ENCODE peak calls at places on chromosomes 4 and X, in eight cellular contexts. One of them, this sample, is unnamed.

GRCh38 chr4:8468746-8469535 is 28.4 kb downstream of the TRMT44 start:
- DNase-seq in heart left ventricle: peak; percentile 38
- DNase-seq in GM12864: peak; percentile 5
- DNase-seq in HCT116: peak; percentile 27
- DNase-seq in uterus: peak; percentile 73
- DNase-seq in AG04450: peak; percentile 26
- DNase-seq in BE2C: peak; percentile 76
- DNase-seq in activated B cell treated with CpG ODN at 0.5 μM for 24 hours: peak; percentile 26
- DNase-seq in this sample: peak; percentile 24

GRCh38 chrX:147803948-147804347 is 107.8 kb upstream of the FMR1 start:
- DNase-seq in heart left ventricle: no peak
- DNase-seq in GM12864: no peak
- DNase-seq in HCT116: no peak
- DNase-seq in uterus: no peak
- DNase-seq in AG04450: no peak
- DNase-seq in BE2C: no peak
- DNase-seq in activated B cell treated with CpG ODN at 0.5 μM for 24 hours: no peak
- DNase-seq in this sample: no peak

GRCh38 chr4:165592386-165592785 is 213.6 kb downstream of the CPE start:
- DNase-seq in heart left ventricle: no peak
- DNase-seq in GM12864: no peak
- DNase-seq in HCT116: no peak
- DNase-seq in uterus: no peak
- DNase-seq in AG04450: no peak
- DNase-seq in BE2C: no peak
- DNase-seq in activated B cell treated with CpG ODN at 0.5 μM for 24 hours: no peak
- DNase-seq in this sample: no peak

GRCh38 chrX:129193357-129193756 is 329.9 kb downstream of the SMARCA1 start:
- DNase-seq in heart left ventricle: peak; percentile 12
- DNase-seq in GM12864: no peak
- DNase-seq in HCT116: no peak
- DNase-seq in uterus: no peak
- DNase-seq in AG04450: no peak
- DNase-seq in BE2C: no peak
- DNase-seq in activated B cell treated with CpG ODN at 0.5 μM for 24 hours: no peak
- DNase-seq in this sample: no peak

GRCh38 chrX:55593756-55594257 is 29.4 kb upstream of the FOXR2 start:
- DNase-seq in heart left ventricle: no peak
- DNase-seq in GM12864: no peak
- DNase-seq in HCT116: no peak
- DNase-seq in uterus: no peak
- DNase-seq in AG04450: no peak
- DNase-seq in BE2C: no peak
- DNase-seq in activated B cell treated with CpG ODN at 0.5 μM for 24 hours: no peak
- DNase-seq in this sample: no peak

GRCh38 chr4:73944061-73944875 is 37.6 kb downstream of the PF4 start:
- DNase-seq in heart left ventricle: peak; percentile 5
- DNase-seq in GM12864: no peak
- DNase-seq in HCT116: no peak
- DNase-seq in uterus: no peak
- DNase-seq in AG04450: no peak
- DNase-seq in BE2C: no peak
- DNase-seq in activated B cell treated with CpG ODN at 0.5 μM for 24 hours: no peak
- DNase-seq in this sample: no peak

GRCh38 chrX:137565921-137566745 is at the start of gene ZIC3:
- DNase-seq in heart left ventricle: peak; percentile 50
- DNase-seq in GM12864: no peak
- DNase-seq in HCT116: no peak
- DNase-seq in uterus: no peak
- DNase-seq in AG04450: no peak
- DNase-seq in BE2C: no peak
- DNase-seq in activated B cell treated with CpG ODN at 0.5 μM for 24 hours: no peak
- DNase-seq in this sample: no peak

GRCh38 chrX:45710081-45710801 is 509.6 kb upstream of the DIPK2B start:
- DNase-seq in heart left ventricle: no peak
- DNase-seq in GM12864: peak; percentile 49
- DNase-seq in HCT116: peak; percentile 99
- DNase-seq in uterus: no peak
- DNase-seq in AG04450: peak; percentile 76
- DNase-seq in BE2C: no peak
- DNase-seq in activated B cell treated with CpG ODN at 0.5 μM for 24 hours: no peak
- DNase-seq in this sample: no peak

GRCh38 chr4:1567808-1568581 is 116.1 kb downstream of the FAM53A start:
- DNase-seq in heart left ventricle: no peak
- DNase-seq in GM12864: no peak
- DNase-seq in HCT116: no peak
- DNase-seq in uterus: no peak
- DNase-seq in AG04450: no peak
- DNase-seq in BE2C: no peak
- DNase-seq in activated B cell treated with CpG ODN at 0.5 μM for 24 hours: no peak
- DNase-seq in this sample: no peak

GRCh38 chr4:6465985-6466384 is 6.4 kb downstream of the PPP2R2C start:
- DNase-seq in heart left ventricle: no peak
- DNase-seq in GM12864: no peak
- DNase-seq in HCT116: no peak
- DNase-seq in uterus: no peak
- DNase-seq in AG04450: no peak
- DNase-seq in BE2C: no peak
- DNase-seq in activated B cell treated with CpG ODN at 0.5 μM for 24 hours: no peak
- DNase-seq in this sample: no peak

GRCh38 chrX:118325453-118325852 is 20.5 kb upstream of the WDR44 start:
- DNase-seq in heart left ventricle: no peak
- DNase-seq in GM12864: no peak
- DNase-seq in HCT116: no peak
- DNase-seq in uterus: no peak
- DNase-seq in AG04450: no peak
- DNase-seq in BE2C: no peak
- DNase-seq in activated B cell treated with CpG ODN at 0.5 μM for 24 hours: no peak
- DNase-seq in this sample: no peak

GRCh38 chr4:137909910-137910309 is 332.2 kb downstream of the SLC7A11 start:
- DNase-seq in heart left ventricle: no peak
- DNase-seq in GM12864: no peak
- DNase-seq in HCT116: no peak
- DNase-seq in uterus: peak; percentile 17
- DNase-seq in AG04450: no peak
- DNase-seq in BE2C: peak; percentile 93
- DNase-seq in activated B cell treated with CpG ODN at 0.5 μM for 24 hours: no peak
- DNase-seq in this sample: no peak

GRCh38 chr4:36392049-36392448 is 110.6 kb downstream of the DTHD1 start:
- DNase-seq in heart left ventricle: no peak
- DNase-seq in GM12864: no peak
- DNase-seq in HCT116: no peak
- DNase-seq in uterus: no peak
- DNase-seq in AG04450: no peak
- DNase-seq in BE2C: no peak
- DNase-seq in activated B cell treated with CpG ODN at 0.5 μM for 24 hours: no peak
- DNase-seq in this sample: no peak

GRCh38 chr4:36053931-36054330 is 190.4 kb downstream of the ARAP2 start:
- DNase-seq in heart left ventricle: no peak
- DNase-seq in GM12864: no peak
- DNase-seq in HCT116: no peak
- DNase-seq in uterus: no peak
- DNase-seq in AG04450: no peak
- DNase-seq in BE2C: no peak
- DNase-seq in activated B cell treated with CpG ODN at 0.5 μM for 24 hours: no peak
- DNase-seq in this sample: no peak

GRCh38 chrX:122094611-122095010 is 1047.2 kb downstream of the GLUD2 start:
- DNase-seq in heart left ventricle: no peak
- DNase-seq in GM12864: no peak
- DNase-seq in HCT116: no peak
- DNase-seq in uterus: no peak
- DNase-seq in AG04450: no peak
- DNase-seq in BE2C: no peak
- DNase-seq in activated B cell treated with CpG ODN at 0.5 μM for 24 hours: no peak
- DNase-seq in this sample: no peak

GRCh38 chr4:120062663-120063195 is 3.9 kb downstream of the MAD2L1 start:
- DNase-seq in heart left ventricle: no peak
- DNase-seq in GM12864: no peak
- DNase-seq in HCT116: no peak
- DNase-seq in uterus: no peak
- DNase-seq in AG04450: no peak
- DNase-seq in BE2C: no peak
- DNase-seq in activated B cell treated with CpG ODN at 0.5 μM for 24 hours: no peak
- DNase-seq in this sample: no peak

GRCh38 chr4:187995322-187996207 is at the start of gene ZFP42:
- DNase-seq in heart left ventricle: no peak
- DNase-seq in GM12864: no peak
- DNase-seq in HCT116: no peak
- DNase-seq in uterus: no peak
- DNase-seq in AG04450: no peak
- DNase-seq in BE2C: no peak
- DNase-seq in activated B cell treated with CpG ODN at 0.5 μM for 24 hours: no peak
- DNase-seq in this sample: no peak

GRCh38 chr4:8188743-8189550 is 10.1 kb upstream of the SH3TC1 start:
- DNase-seq in heart left ventricle: peak; percentile 84
- DNase-seq in GM12864: no peak
- DNase-seq in HCT116: no peak
- DNase-seq in uterus: no peak
- DNase-seq in AG04450: no peak
- DNase-seq in BE2C: peak; percentile 72
- DNase-seq in activated B cell treated with CpG ODN at 0.5 μM for 24 hours: no peak
- DNase-seq in this sample: no peak

GRCh38 chr4:3168029-3168428 is 80.9 kb upstream of the MSANTD1 start:
- DNase-seq in heart left ventricle: no peak
- DNase-seq in GM12864: no peak
- DNase-seq in HCT116: no peak
- DNase-seq in uterus: no peak
- DNase-seq in AG04450: peak; percentile 13
- DNase-seq in BE2C: no peak
- DNase-seq in activated B cell treated with CpG ODN at 0.5 μM for 24 hours: no peak
- DNase-seq in this sample: no peak

GRCh38 chr4:120842046-120842445 is 80.5 kb downstream of the PRDM5 start:
- DNase-seq in heart left ventricle: no peak
- DNase-seq in GM12864: no peak
- DNase-seq in HCT116: no peak
- DNase-seq in uterus: no peak
- DNase-seq in AG04450: peak; percentile 34
- DNase-seq in BE2C: no peak
- DNase-seq in activated B cell treated with CpG ODN at 0.5 μM for 24 hours: no peak
- DNase-seq in this sample: no peak

GRCh38 chrX:30308263-30309138 is 689 bp downstream of the NR0B1 start:
- DNase-seq in heart left ventricle: no peak
- DNase-seq in GM12864: no peak
- DNase-seq in HCT116: no peak
- DNase-seq in uterus: no peak
- DNase-seq in AG04450: no peak
- DNase-seq in BE2C: peak; percentile 2
- DNase-seq in activated B cell treated with CpG ODN at 0.5 μM for 24 hours: no peak
- DNase-seq in this sample: no peak

GRCh38 chr4:83535520-83535944 is 376 bp upstream of the GPAT3 start:
- DNase-seq in heart left ventricle: peak; percentile 23
- DNase-seq in GM12864: no peak
- DNase-seq in HCT116: peak; percentile 66
- DNase-seq in uterus: peak; percentile 28
- DNase-seq in AG04450: peak; percentile 65
- DNase-seq in BE2C: peak; percentile 12
- DNase-seq in activated B cell treated with CpG ODN at 0.5 μM for 24 hours: peak; percentile 17
- DNase-seq in this sample: no peak

GRCh38 chrX:24629701-24630100 is 17.4 kb downstream of the PCYT1B start:
- DNase-seq in heart left ventricle: no peak
- DNase-seq in GM12864: no peak
- DNase-seq in HCT116: no peak
- DNase-seq in uterus: no peak
- DNase-seq in AG04450: no peak
- DNase-seq in BE2C: no peak
- DNase-seq in activated B cell treated with CpG ODN at 0.5 μM for 24 hours: no peak
- DNase-seq in this sample: no peak

DNA sequence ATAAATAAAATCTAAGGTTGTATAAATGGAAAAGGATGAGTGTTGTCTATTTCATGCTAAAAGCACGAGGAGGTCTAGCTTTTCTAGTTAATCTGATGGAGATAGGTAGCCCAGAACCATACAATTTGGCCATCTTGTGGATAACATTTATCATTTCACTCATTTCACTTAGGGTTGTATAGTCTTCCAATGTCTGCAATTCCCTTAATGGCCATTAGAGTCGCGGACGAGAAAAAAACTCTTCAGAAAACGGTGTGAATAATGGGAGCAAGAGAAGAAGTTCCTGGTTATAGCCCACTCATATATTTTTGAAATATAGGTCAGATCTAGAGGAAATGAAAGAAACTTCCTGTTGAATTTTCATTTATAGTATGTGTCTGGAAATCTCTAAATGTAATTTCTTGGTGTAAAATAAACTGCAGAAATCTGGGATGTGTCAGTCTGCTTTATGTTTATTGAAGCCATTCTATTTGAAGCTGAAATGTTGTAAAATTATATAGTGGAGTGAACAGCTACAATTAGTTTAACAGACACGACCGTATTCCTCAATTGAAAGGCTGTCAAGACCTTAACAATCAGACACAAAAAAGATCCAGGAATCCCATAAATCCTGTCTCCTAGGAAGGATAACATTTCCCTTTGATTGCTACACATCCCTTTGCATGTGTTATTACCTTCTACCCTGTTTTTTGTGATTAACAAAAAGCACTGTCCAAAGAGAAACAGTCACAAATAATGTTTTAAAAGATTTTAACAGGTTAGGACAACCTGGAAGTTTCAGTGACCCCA is 47.7 kb upstream of the MGST2 start:
- DNase-seq in heart left ventricle: no peak
- DNase-seq in GM12864: no peak
- DNase-seq in HCT116: peak; percentile 37
- DNase-seq in uterus: no peak
- DNase-seq in AG04450: no peak
- DNase-seq in BE2C: no peak
- DNase-seq in activated B cell treated with CpG ODN at 0.5 μM for 24 hours: no peak
- DNase-seq in this sample: no peak
- TF ChIP-seq CTCF in heart left ventricle: peak; percentile 17
- TF ChIP-seq CTCF in GM12864: peak; percentile 54
- TF ChIP-seq CTCF in HCT116: peak; percentile 74
- TF ChIP-seq CTCF in uterus: peak; percentile 35
- TF ChIP-seq CTCF in AG04450: peak; percentile 41
- TF ChIP-seq CTCF in BE2C: peak; percentile 51
- TF ChIP-seq CTCF in activated B cell treated with CpG ODN at 0.5 μM for 24 hours: no peak
- TF ChIP-seq CTCF in this sample: no peak

GRCh38 chr4:153465583-153465921 is 608 bp upstream of the TMEM131L start:
- DNase-seq in heart left ventricle: peak; percentile 65
- DNase-seq in GM12864: no peak
- DNase-seq in HCT116: peak; percentile 16
- DNase-seq in uterus: peak; percentile 59
- DNase-seq in AG04450: no peak
- DNase-seq in BE2C: peak; percentile 49
- DNase-seq in activated B cell treated with CpG ODN at 0.5 μM for 24 hours: no peak
- DNase-seq in this sample: peak; percentile 36
- TF ChIP-seq CTCF in heart left ventricle: no peak
- TF ChIP-seq CTCF in GM12864: peak; percentile 31
- TF ChIP-seq CTCF in HCT116: no peak
- TF ChIP-seq CTCF in uterus: peak; percentile 14
- TF ChIP-seq CTCF in AG04450: peak; percentile 31
- TF ChIP-seq CTCF in BE2C: no peak
- TF ChIP-seq CTCF in activated B cell treated with CpG ODN at 0.5 μM for 24 hours: no peak
- TF ChIP-seq CTCF in this sample: no peak

GRCh38 chr4:48315728-48316630 is 25.4 kb upstream of the SLAIN2 start:
- DNase-seq in heart left ventricle: no peak
- DNase-seq in GM12864: peak; percentile 47
- DNase-seq in HCT116: peak; percentile 66
- DNase-seq in uterus: no peak
- DNase-seq in AG04450: peak; percentile 39
- DNase-seq in BE2C: peak; percentile 41
- DNase-seq in activated B cell treated with CpG ODN at 0.5 μM for 24 hours: no peak
- DNase-seq in this sample: no peak
- TF ChIP-seq CTCF in heart left ventricle: peak; percentile 33
- TF ChIP-seq CTCF in GM12864: peak; percentile 77
- TF ChIP-seq CTCF in HCT116: peak; percentile 77
- TF ChIP-seq CTCF in uterus: peak; percentile 41
- TF ChIP-seq CTCF in AG04450: peak; percentile 78
- TF ChIP-seq CTCF in BE2C: peak; percentile 84
- TF ChIP-seq CTCF in activated B cell treated with CpG ODN at 0.5 μM for 24 hours: no peak
- TF ChIP-seq CTCF in this sample: peak; percentile 61

GRCh38 chr4:177490769-177491168 is 48.5 kb upstream of the AGA start:
- DNase-seq in heart left ventricle: no peak
- DNase-seq in GM12864: no peak
- DNase-seq in HCT116: no peak
- DNase-seq in uterus: no peak
- DNase-seq in AG04450: no peak
- DNase-seq in BE2C: no peak
- DNase-seq in activated B cell treated with CpG ODN at 0.5 μM for 24 hours: no peak
- DNase-seq in this sample: no peak
- TF ChIP-seq CTCF in heart left ventricle: no peak
- TF ChIP-seq CTCF in GM12864: no peak
- TF ChIP-seq CTCF in HCT116: no peak
- TF ChIP-seq CTCF in uterus: no peak
- TF ChIP-seq CTCF in AG04450: no peak
- TF ChIP-seq CTCF in BE2C: no peak
- TF ChIP-seq CTCF in activated B cell treated with CpG ODN at 0.5 μM for 24 hours: no peak
- TF ChIP-seq CTCF in this sample: no peak

This sample was measured in natural killer cell.